ENCODE peak calls at places on chromosomes 12 and 14, in seven cellular contexts. G, L, O, H, J, V and C are unnamed samples.

GRCh38 chr14:101556131-101556530 is 5.2 kb upstream of the DIO3 start:
- DNase-seq in G (no peak), L (no peak), O (no peak), H (no peak), J (peak; percentile 34), V (no peak), C (no peak)

GRCh38 chr14:50762001-50762930 is 68.7 kb downstream of the NIN start:
- DNase-seq in G (peak; percentile 79), L (peak; percentile 65), O (no peak), H (no peak), J (no peak), V (no peak), C (peak; percentile 53)

GRCh38 chr12:75542942-75543341 is 31.5 kb upstream of the KRR1 start:
- DNase-seq in G (no peak), L (peak; percentile 64), O (no peak), H (no peak), J (no peak), V (no peak), C (no peak)

GRCh38 chr12:123444396-123445026 is 8.0 kb upstream of the RILPL2 start:
- DNase-seq in G (peak; percentile 69), L (peak; percentile 77), O (no peak), H (no peak), J (no peak), V (no peak), C (no peak)

GRCh38 chr12:91326043-91327027 is 143.7 kb upstream of the DCN start:
- DNase-seq in G (peak; percentile 71), L (peak; percentile 85), O (peak; percentile 70), H (peak; percentile 62), J (peak; percentile 26), V (peak; percentile 61), C (peak; percentile 71)

GRCh38 chr12:1830981-1831930 is 10.9 kb downstream of the LRTM2 start:
- DNase-seq in G (peak; percentile 40), L (peak; percentile 72), O (peak; percentile 87), H (no peak), J (peak; percentile 38), V (no peak), C (peak; percentile 9)

GRCh38 chr12:21413369-21414277 is 23.8 kb upstream of the PYROXD1 start:
- DNase-seq in G (no peak), L (peak; percentile 13), O (no peak), H (no peak), J (no peak), V (peak; percentile 4), C (no peak)

GRCh38 chr12:2397356-2398045 is 344.7 kb downstream of the CACNA1C start:
- DNase-seq in G (no peak), L (no peak), O (no peak), H (no peak), J (no peak), V (no peak), C (no peak)

GRCh38 chr12:116693259-116694227 is 44.3 kb downstream of the SPRING1 start:
- DNase-seq in G (no peak), L (no peak), O (no peak), H (no peak), J (peak; percentile 28), V (peak; percentile 32), C (no peak)

GRCh38 chr12:53599579-53599978 is 26.6 kb downstream of the ATF7 start:
- DNase-seq in G (no peak), L (peak; percentile 26), O (no peak), H (no peak), J (no peak), V (no peak), C (no peak)
- TF ChIP-seq CTCF in G (no peak), L (no peak), O (no peak), H (no peak), J (peak; percentile 24), V (peak; percentile 47), C (no peak)

DNA sequence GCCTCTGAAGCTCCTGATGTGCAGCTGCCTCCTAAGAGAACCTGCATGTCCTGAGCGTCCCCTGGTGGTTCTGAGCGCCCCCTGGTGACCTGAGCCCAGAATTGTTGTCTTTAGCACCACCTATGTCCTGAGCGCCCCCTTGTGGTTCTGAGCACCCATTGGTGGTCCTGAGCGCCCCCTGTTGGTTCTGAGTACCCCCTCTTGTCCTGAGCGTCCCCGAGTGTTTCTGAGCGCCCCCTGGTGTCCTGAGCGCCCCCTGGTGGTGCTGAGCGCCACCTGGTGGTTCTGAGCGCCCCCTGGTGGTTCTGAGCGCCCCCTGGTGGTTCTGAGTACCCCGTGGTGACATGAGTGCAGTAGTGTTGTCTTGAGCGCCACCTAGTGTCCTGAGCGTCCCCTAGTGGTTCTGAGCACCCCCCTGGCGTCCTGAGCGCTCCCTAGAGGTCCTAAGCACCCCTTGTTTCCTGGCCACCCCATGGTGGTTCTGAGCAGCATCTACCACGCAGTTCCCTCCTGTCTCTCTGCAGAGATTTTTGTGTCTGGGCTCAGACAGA is 782.5 kb downstream of the TMEM121 start:
- DNase-seq in G (no peak), L (peak; percentile 2), O (peak; percentile 28), H (no peak), J (peak; percentile 47), V (peak; percentile 64), C (no peak)
- TF ChIP-seq CTCF in G (peak; percentile 17), L (peak; percentile 39), O (peak; percentile 58), H (peak; percentile 55), J (peak; percentile 67), V (peak; percentile 97), C (peak; percentile 80)

DNA sequence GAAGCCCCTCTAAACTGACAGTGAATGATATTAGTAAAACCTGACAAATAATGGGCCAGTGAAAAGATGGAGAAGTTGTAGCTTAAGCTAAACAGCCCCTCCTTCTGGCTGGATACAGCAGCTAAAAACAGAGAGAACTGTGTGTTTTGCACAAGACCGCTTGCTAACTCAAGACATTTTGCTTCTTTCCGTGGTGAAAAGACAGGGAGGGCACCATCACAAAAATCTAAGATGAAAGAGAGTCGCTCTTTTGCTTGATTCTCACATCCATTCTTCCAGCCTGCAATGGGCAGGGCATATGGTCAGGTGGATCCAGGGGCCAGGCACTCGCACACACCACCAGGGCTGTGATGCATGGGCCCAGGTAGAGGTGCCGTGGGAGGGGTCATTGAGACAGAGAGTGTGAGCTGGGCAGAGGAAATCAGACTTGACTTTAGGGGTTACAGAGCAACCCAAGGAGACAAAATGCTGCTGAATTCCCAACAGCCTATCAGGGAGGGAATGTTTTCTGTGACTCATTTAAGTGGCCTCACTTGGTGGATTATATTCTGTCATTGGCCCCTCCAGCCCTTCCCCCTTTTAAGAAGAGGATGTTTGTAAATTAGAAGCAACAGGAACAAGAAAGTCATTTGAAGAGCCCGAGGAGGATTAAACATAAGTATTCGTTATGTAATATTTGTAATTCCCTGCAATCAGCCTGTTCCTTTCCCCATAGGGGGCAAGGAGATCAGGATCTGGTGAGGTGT is 12.2 kb downstream of the EMP1 start:
- DNase-seq in G (no peak), L (peak; percentile 85), O (no peak), H (no peak), J (peak; percentile 15), V (peak; percentile 67), C (no peak)
- TF ChIP-seq CTCF in G (peak; percentile 60), L (peak; percentile 84), O (peak; percentile 26), H (peak; percentile 59), J (peak; percentile 73), V (peak; percentile 80), C (peak; percentile 58)

GRCh38 chr14:93375673-93376156 is 28.7 kb downstream of the COX8C start:
- DNase-seq in G (no peak), L (no peak), O (no peak), H (no peak), J (no peak), V (no peak), C (no peak)

GRCh38 chr14:93379841-93380240 is 32.9 kb downstream of the COX8C start:
- DNase-seq in G (no peak), L (no peak), O (no peak), H (no peak), J (no peak), V (no peak), C (no peak)

GRCh38 chr14:93381644-93382043 is 34.7 kb downstream of the COX8C start:
- DNase-seq in G (no peak), L (no peak), O (no peak), H (no peak), J (no peak), V (no peak), C (no peak)
- TF ChIP-seq CTCF in G (no peak), L (no peak), O (no peak), H (no peak), J (no peak), V (no peak), C (no peak)

DNA sequence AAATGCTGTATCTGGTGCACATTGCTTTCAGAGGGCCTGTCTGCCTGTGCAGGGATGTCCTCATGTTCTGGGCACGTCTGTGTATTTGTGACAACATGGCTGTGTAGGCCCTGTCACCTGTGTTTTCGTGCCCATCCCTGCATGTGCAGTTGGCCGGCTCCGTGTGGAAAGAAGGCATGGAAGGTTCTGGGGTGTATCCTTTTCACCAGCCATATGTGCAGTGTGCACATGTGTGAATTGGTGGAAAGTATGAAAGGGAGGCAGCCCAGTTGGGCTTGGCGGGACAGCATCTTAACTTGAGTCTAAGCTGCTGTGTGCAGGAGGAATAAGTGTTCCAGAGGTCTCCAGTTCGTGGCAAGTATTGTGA is 645 bp downstream of the TSPAN11 start:
- DNase-seq in G (no peak), L (no peak), O (no peak), H (no peak), J (peak; percentile 51), V (no peak), C (no peak)
- TF ChIP-seq CTCF in G (no peak), L (no peak), O (no peak), H (no peak), J (no peak), V (no peak), C (no peak)